ENCODE peak calls at places on chromosomes 11 and 22, in seven cellular contexts. Q is tibial artery, T is foreskin fibroblast, H is SK-MEL-5, B is neural progenitor cell, I is kidney glomerular epithelial cell, C is SW480. U is an unnamed sample.

GRCh38 chr11:62370743-62371440 is 33.6 kb downstream of the ASRGL1 start:
- DNase-seq in Q (no peak), T (no peak), H (no peak), B (no peak), I (no peak), C (no peak), U (no peak)

GRCh38 chr22:32804823-32805585 is 3.5 kb downstream of the TIMP3 start:
- DNase-seq in Q (no peak), T (no peak), H (no peak), B (peak; percentile 11), I (no peak), C (no peak), U (no peak)

GRCh38 chr22:46081036-46081830 is 69.1 kb upstream of the PPARA start:
- DNase-seq in Q (peak; percentile 26), T (no peak), H (peak; percentile 55), B (no peak), I (no peak), C (no peak), U (no peak)

GRCh38 chr11:113278481-113278880 is 35.9 kb upstream of the TTC12 start:
- DNase-seq in Q (no peak), T (no peak), H (no peak), B (no peak), I (no peak), C (no peak), U (no peak)

GRCh38 chr11:76626921-76627391 is 43.6 kb downstream of the LRRC32 start:
- DNase-seq in Q (no peak), T (no peak), H (no peak), B (no peak), I (no peak), C (peak; percentile 91), U (no peak)

GRCh38 chr11:60772666-60773065 is 12.5 kb upstream of the MS4A10 start:
- DNase-seq in Q (no peak), T (no peak), H (no peak), B (no peak), I (no peak), C (no peak), U (no peak)

GRCh38 chr22:20571531-20572007 is 64.2 kb downstream of the MED15 start:
- DNase-seq in Q (no peak), T (no peak), H (peak; percentile 67), B (peak; percentile 70), I (no peak), C (no peak), U (peak; percentile 12)

GRCh38 chr11:27022659-27023251 is 17.9 kb upstream of the BBOX1 start:
- DNase-seq in Q (no peak), T (no peak), H (no peak), B (no peak), I (no peak), C (no peak), U (no peak)

GRCh38 chr22:31496735-31497146 is 405 bp downstream of the SFI1 start:
- DNase-seq in Q (no peak), T (peak; percentile 9), H (peak; percentile 27), B (no peak), I (peak; percentile 14), C (no peak), U (peak; percentile 44)

GRCh38 chr11:134597452-134597851 is 185.4 kb upstream of the B3GAT1 start:
- DNase-seq in Q (no peak), T (no peak), H (no peak), B (no peak), I (no peak), C (no peak), U (no peak)

GRCh38 chr11:13718394-13718793 is 49.9 kb downstream of the FAR1 start:
- DNase-seq in Q (no peak), T (no peak), H (no peak), B (no peak), I (no peak), C (no peak), U (no peak)

GRCh38 chr22:28769394-28770085 is 3.0 kb upstream of the CCDC117 start:
- DNase-seq in Q (no peak), T (no peak), H (no peak), B (no peak), I (no peak), C (no peak), U (no peak)

GRCh38 chr22:24323233-24323632 is 52.6 kb downstream of the SPECC1L start:
- DNase-seq in Q (no peak), T (no peak), H (no peak), B (no peak), I (no peak), C (no peak), U (no peak)

GRCh38 chr11:46363455-46363920 is 16.2 kb downstream of the DGKZ start:
- DNase-seq in Q (no peak), T (peak; percentile 74), H (peak; percentile 68), B (no peak), I (no peak), C (peak; percentile 83), U (peak; percentile 85)

GRCh38 chr11:134499990-134500389 is 87.9 kb upstream of the B3GAT1 start:
- DNase-seq in Q (no peak), T (no peak), H (no peak), B (no peak), I (no peak), C (no peak), U (no peak)

GRCh38 chr11:44199298-44199697 is 103.8 kb downstream of the EXT2 start:
- DNase-seq in Q (no peak), T (no peak), H (no peak), B (no peak), I (no peak), C (no peak), U (no peak)

GRCh38 chr11:19241260-19242183 is 777 bp upstream of the E2F8 start:
- DNase-seq in Q (no peak), T (no peak), H (no peak), B (peak; percentile 80), I (no peak), C (peak; percentile 27), U (peak; percentile 79)

U was measured in DMS53.